ENCODE peak calls at places on chromosomes 16 and 17, in eight cellular contexts. B is H1, N is K562, F is GM12878, L is SK-N-SH, X is HCT116, A is endothelial cell of umbilical vein, K is HepG2. I is an unnamed sample.

GRCh38 chr16:83227336-83227735 is 580.4 kb upstream of the HSBP1 start:
- DNase-seq in B (no peak), N (no peak), F (no peak), L (no peak), X (no peak), A (no peak), K (no peak), I (no peak)

GRCh38 chr16:31138621-31139578 is 3.4 kb upstream of the PRSS8 start:
- DNase-seq in B (no peak), N (no peak), F (no peak), L (peak), X (peak), A (peak), K (peak), I (peak)

GRCh38 chr17:69654981-69655581 is 240.6 kb downstream of the MAP2K6 start:
- DNase-seq in B (no peak), N (no peak), F (no peak), L (no peak), X (no peak), A (peak), K (no peak), I (no peak)

GRCh38 chr16:29806096-29806579 is at the start of gene MAZ:
- DNase-seq in B (no peak), N (peak), F (no peak), L (peak), X (peak), A (no peak), K (no peak), I (no peak)

GRCh38 chr17:9979463-9979995 is 74.5 kb upstream of the RCVRN start:
- DNase-seq in B (no peak), N (no peak), F (no peak), L (no peak), X (no peak), A (no peak), K (no peak), I (no peak)

GRCh38 chr17:66737524-66737923 is 97.4 kb upstream of the CACNG5 start:
- DNase-seq in B (peak), N (no peak), F (no peak), L (no peak), X (no peak), A (peak), K (no peak), I (peak)

GRCh38 chr17:20092973-20093626 is 83.9 kb downstream of the SPECC1 start:
- DNase-seq in B (no peak), N (no peak), F (no peak), L (no peak), X (no peak), A (no peak), K (no peak), I (peak)

GRCh38 chr16:77459534-77460412 is 24.9 kb upstream of the ADAMTS18 start:
- DNase-seq in B (no peak), N (no peak), F (no peak), L (no peak), X (no peak), A (no peak), K (no peak), I (no peak)

GRCh38 chr17:78599419-78599818 is 22.2 kb upstream of the DNAH17 start:
- DNase-seq in B (no peak), N (no peak), F (no peak), L (no peak), X (no peak), A (no peak), K (no peak), I (no peak)

GRCh38 chr17:72624652-72625051 is 467.8 kb downstream of the SLC39A11 start:
- DNase-seq in B (no peak), N (no peak), F (no peak), L (no peak), X (no peak), A (no peak), K (no peak), I (no peak)

GRCh38 chr17:61624951-61625350 is 33.9 kb upstream of the NACA2 start:
- DNase-seq in B (no peak), N (no peak), F (no peak), L (no peak), X (no peak), A (no peak), K (no peak), I (no peak)

GRCh38 chr16:58032710-58033293 is 7.2 kb downstream of the MMP15 start:
- DNase-seq in B (no peak), N (peak), F (no peak), L (peak), X (no peak), A (no peak), K (no peak), I (no peak)

GRCh38 chr17:6098050-6098449 is 27.9 kb downstream of the WSCD1 start:
- DNase-seq in B (no peak), N (no peak), F (no peak), L (no peak), X (no peak), A (no peak), K (no peak), I (no peak)

GRCh38 chr16:4495766-4496165 is 19.6 kb downstream of the HMOX2 start:
- DNase-seq in B (no peak), N (no peak), F (no peak), L (no peak), X (no peak), A (no peak), K (no peak), I (no peak)

GRCh38 chr17:45672301-45672700 is 111.8 kb upstream of the CRHR1 start:
- DNase-seq in B (no peak), N (peak), F (no peak), L (no peak), X (no peak), A (no peak), K (no peak), I (peak)

GRCh38 chr17:50919321-50920040 is 53.3 kb upstream of the TOB1 start:
- DNase-seq in B (no peak), N (peak), F (no peak), L (peak), X (no peak), A (peak), K (peak), I (peak)

GRCh38 chr17:50920041-50920410 is 53.9 kb upstream of the TOB1 start:
- DNase-seq in B (no peak), N (no peak), F (no peak), L (no peak), X (no peak), A (no peak), K (no peak), I (no peak)

GRCh38 chr17:50917418-50917743 is 51.2 kb upstream of the TOB1 start:
- DNase-seq in B (no peak), N (no peak), F (no peak), L (no peak), X (no peak), A (no peak), K (no peak), I (no peak)

GRCh38 chr17:50918071-50918932 is 52.1 kb upstream of the TOB1 start:
- DNase-seq in B (no peak), N (no peak), F (no peak), L (no peak), X (no peak), A (no peak), K (no peak), I (no peak)

GRCh38 chr17:50918933-50919296 is 52.8 kb upstream of the TOB1 start:
- DNase-seq in B (no peak), N (no peak), F (no peak), L (peak), X (no peak), A (no peak), K (no peak), I (no peak)
- H2AFZ ChIP-seq in B (no peak), N (peak), F (no peak), L (peak), X (no peak), A (no peak), K (no peak), I (no peak)

GRCh38 chr16:17605784-17606183 is 135.0 kb upstream of the XYLT1 start:
- DNase-seq in B (no peak), N (no peak), F (no peak), L (no peak), X (no peak), A (no peak), K (no peak), I (no peak)

GRCh38 chr16:17607624-17608023 is 136.9 kb upstream of the XYLT1 start:
- DNase-seq in B (no peak), N (no peak), F (no peak), L (peak), X (no peak), A (no peak), K (no peak), I (no peak)

GRCh38 chr16:17607075-17607509 is 136.3 kb upstream of the XYLT1 start:
- DNase-seq in B (no peak), N (no peak), F (no peak), L (peak), X (no peak), A (no peak), K (no peak), I (no peak)

GRCh38 chr16:17603614-17604013 is 132.9 kb upstream of the XYLT1 start:
- DNase-seq in B (no peak), N (no peak), F (no peak), L (no peak), X (no peak), A (no peak), K (no peak), I (no peak)

GRCh38 chr16:17606460-17606859 is 135.7 kb upstream of the XYLT1 start:
- DNase-seq in B (no peak), N (no peak), F (no peak), L (peak), X (no peak), A (no peak), K (no peak), I (no peak)
- TF ChIP-seq POLR2AphosphoS5 in B (no peak), N (no peak), F (no peak), L (no peak), X (no peak), A (no peak), K (no peak), I (no peak)

DNA sequence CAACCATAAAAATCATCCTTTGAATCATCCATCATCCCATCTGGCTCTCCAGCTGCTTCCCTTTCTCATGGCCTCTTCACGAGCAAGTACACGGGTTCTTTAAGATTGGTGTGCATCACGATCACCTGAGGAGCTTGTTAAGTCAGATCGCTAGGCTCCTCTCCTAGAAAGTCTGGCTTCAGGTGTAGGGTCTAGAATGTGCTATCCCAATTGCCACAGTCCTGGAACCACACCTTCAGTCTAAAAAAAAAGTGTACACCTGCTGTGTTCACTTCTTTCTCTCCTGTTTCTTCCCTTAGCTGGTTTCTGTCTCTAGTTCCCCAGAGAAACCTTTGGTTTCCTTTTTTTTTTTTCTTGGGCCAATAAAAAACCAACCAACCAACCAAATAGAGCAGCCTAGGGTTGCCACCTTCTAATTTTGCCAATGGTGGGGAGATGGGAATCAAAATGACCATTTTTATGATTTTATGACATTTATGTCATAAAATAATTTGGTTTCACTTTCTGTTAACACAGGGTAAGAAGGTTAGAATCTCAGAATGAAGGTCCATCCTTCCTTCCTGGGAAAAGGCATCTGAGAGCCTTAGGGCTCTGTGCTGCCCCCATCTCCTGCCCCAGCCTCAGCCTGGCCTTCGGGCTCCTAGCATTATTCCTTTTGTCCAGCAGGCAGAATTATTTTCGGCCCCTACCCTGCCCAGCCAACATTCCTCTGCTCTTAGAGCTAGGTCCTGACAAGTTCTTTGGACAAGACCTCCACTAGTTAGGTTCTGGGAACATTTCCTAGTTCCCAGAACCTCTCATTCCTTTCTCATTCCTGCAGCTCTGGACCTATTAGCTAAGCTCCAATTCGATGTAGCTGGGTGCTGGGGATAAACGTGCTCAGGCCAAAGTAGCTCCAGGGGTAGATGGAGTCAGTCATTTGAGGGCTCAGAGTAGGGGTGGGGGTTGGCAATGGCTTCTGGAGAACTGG is 1.9 kb upstream of the GGT6 start:
- DNase-seq in B (no peak), N (no peak), F (no peak), L (no peak), X (no peak), A (no peak), K (no peak), I (no peak)
- H2AFZ ChIP-seq in B (no peak), N (no peak), F (peak), L (no peak), X (no peak), A (no peak), K (no peak), I (no peak)

DNA sequence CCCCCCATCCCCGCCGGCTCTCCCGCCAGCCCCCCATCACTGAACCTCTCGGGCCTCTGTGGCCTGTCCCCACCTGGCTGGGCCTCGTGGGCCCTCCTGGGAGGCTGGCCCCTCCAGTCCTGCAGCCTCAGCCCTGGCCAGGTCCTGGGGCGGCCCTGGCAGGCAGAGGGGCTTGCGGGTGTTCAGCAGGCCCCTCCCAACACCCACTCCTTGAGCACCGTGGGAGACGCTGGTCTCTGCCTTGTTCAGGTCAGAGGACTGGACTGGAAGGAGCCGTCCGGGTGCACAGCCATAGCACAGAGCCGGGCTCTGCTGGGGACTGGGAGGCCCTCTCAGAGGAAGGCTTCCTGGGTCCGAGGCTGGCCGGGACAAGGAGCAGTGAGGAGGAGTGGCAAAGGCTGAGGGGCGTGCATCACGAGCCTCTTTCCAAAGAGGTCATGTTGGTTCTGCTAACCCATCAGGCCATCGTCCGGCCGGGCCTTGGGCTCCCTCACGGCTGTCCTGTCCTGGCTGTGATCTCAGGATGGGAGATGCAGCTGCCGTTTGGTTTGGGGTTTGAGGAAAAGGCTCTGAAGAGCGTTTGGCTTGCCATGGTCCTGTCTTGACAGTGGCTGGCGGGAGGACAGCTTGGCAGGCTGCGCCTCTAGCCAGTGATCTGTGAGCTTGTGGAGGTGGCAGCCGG is 6.3 kb upstream of the PABPN1L start:
- DNase-seq in B (no peak), N (peak), F (no peak), L (no peak), X (no peak), A (no peak), K (no peak), I (no peak)
- TF ChIP-seq POLR2AphosphoS5 in B (no peak), N (no peak), F (peak), L (no peak), X (no peak), A (no peak), K (no peak), I (no peak)

I was measured in GM23338.